ENCODE peak calls at places on chromosomes 6 and 20, in six cellular contexts. V is GM23338, Q is GM23248, L is neural progenitor cell, W is HCT116, Z is PC-3. G is an unnamed sample.

GRCh38 chr6:163897669-163898068 is 483.2 kb downstream of the QKI start:
- DNase-seq in V (no peak), Z (no peak), L (no peak), W (no peak), Q (no peak), G (no peak)

GRCh38 chr6:169988769-169989550 is 237.5 kb downstream of the ERMARD start:
- DNase-seq in W (no peak), Z (no peak), V (no peak), L (no peak), Q (no peak), G (no peak)

GRCh38 chr6:26032387-26033131 is 54.7 kb upstream of the HFE start:
- DNase-seq in V (peak; percentile 50), Q (peak; percentile 56), Z (peak; percentile 52), W (no peak), L (peak; percentile 57), G (peak; percentile 40)

GRCh38 chr6:100617633-100618348 is 153.1 kb upstream of the SIM1 start:
- DNase-seq in W (no peak), Z (peak; percentile 73), Q (peak; percentile 41), L (no peak), V (no peak), G (no peak)

GRCh38 chr20:62358728-62359490 is 8.2 kb downstream of the LAMA5 start:
- DNase-seq in W (no peak), L (peak; percentile 46), Q (no peak), V (no peak), Z (no peak), G (peak; percentile 67)

GRCh38 chr20:61529354-61529753 is 277.3 kb downstream of the CDH4 start:
- DNase-seq in Q (no peak), Z (no peak), V (no peak), W (no peak), L (no peak), G (no peak)

GRCh38 chr20:52624270-52624669 is 347.9 kb upstream of the TSHZ2 start:
- DNase-seq in Z (no peak), V (no peak), W (no peak), Q (no peak), L (peak; percentile 54), G (no peak)

GRCh38 chr6:141244366-141244765 is 888.4 kb upstream of the GJE1 start:
- DNase-seq in L (no peak), W (no peak), V (no peak), Z (peak; percentile 2), Q (no peak), G (no peak)

GRCh38 chr6:161189891-161190290 is 84.0 kb downstream of the AGPAT4 start:
- DNase-seq in Q (peak; percentile 27), W (no peak), L (no peak), Z (no peak), V (no peak), G (no peak)

GRCh38 chr6:99013145-99013544 is 65.4 kb upstream of the FBXL4 start:
- DNase-seq in L (no peak), W (no peak), Z (peak; percentile 70), V (no peak), Q (peak; percentile 93), G (peak; percentile 34)

GRCh38 chr20:57481281-57481711 is 43.6 kb downstream of the CTCFL start:
- DNase-seq in V (no peak), L (no peak), Q (no peak), W (no peak), Z (no peak), G (no peak)

GRCh38 chr6:119161450-119161849 is 83.0 kb upstream of the FAM184A start:
- DNase-seq in L (no peak), Q (no peak), V (no peak), W (no peak), Z (no peak), G (no peak)

GRCh38 chr6:17808609-17809008 is 101.9 kb upstream of the NUP153 start:
- DNase-seq in V (no peak), W (no peak), Q (no peak), L (no peak), Z (peak; percentile 50), G (no peak)

GRCh38 chr20:19757487-19757972 is 528 bp upstream of the RIN2 start:
- DNase-seq in Q (peak; percentile 89), W (no peak), Z (peak; percentile 71), L (peak; percentile 86), V (peak; percentile 79), G (peak; percentile 83)

GRCh38 chr6:47134476-47135189 is 92.5 kb upstream of the ADGRF1 start:
- DNase-seq in V (no peak), Q (peak; percentile 60), W (peak; percentile 88), L (no peak), Z (peak; percentile 99), G (peak; percentile 68)

GRCh38 chr6:157464653-157465535 is 83.9 kb downstream of the ZDHHC14 start:
- DNase-seq in W (no peak), L (peak; percentile 36), V (peak; percentile 28), Q (peak; percentile 29), Z (no peak), G (no peak)

GRCh38 chr20:56974499-56975250 is 291.8 kb downstream of the BMP7 start:
- DNase-seq in L (peak; percentile 91), Z (peak; percentile 92), Q (peak; percentile 79), W (peak; percentile 47), V (peak; percentile 90), G (peak; percentile 78)

GRCh38 chr6:68635706-68636513 is 828 bp downstream of the ADGRB3 start:
- DNase-seq in W (no peak), L (peak; percentile 57), V (peak; percentile 57), Z (no peak), Q (peak; percentile 30), G (peak; percentile 37)

GRCh38 chr6:68339488-68339887 is 295.6 kb upstream of the ADGRB3 start:
- DNase-seq in W (no peak), Z (no peak), L (no peak), V (no peak), Q (no peak), G (no peak)

GRCh38 chr20:45154183-45154582 is 20.5 kb upstream of the PI3 start:
- DNase-seq in W (no peak), Q (peak; percentile 6), Z (no peak), L (no peak), V (peak; percentile 8), G (no peak)

GRCh38 chr6:3208096-3208774 is 19.2 kb downstream of the TUBB2B start:
- DNase-seq in Q (peak; percentile 98), Z (no peak), W (no peak), V (peak; percentile 17), L (no peak), G (peak; percentile 35)

GRCh38 chr6:22024004-22024403 is 272.8 kb downstream of the PRL start:
- DNase-seq in Z (no peak), W (no peak), V (no peak), Q (no peak), L (no peak), G (no peak)

GRCh38 chr6:161215876-161216615 is 57.8 kb downstream of the AGPAT4 start:
- DNase-seq in V (no peak), W (no peak), Q (no peak), Z (no peak), L (no peak), G (no peak)

DNA sequence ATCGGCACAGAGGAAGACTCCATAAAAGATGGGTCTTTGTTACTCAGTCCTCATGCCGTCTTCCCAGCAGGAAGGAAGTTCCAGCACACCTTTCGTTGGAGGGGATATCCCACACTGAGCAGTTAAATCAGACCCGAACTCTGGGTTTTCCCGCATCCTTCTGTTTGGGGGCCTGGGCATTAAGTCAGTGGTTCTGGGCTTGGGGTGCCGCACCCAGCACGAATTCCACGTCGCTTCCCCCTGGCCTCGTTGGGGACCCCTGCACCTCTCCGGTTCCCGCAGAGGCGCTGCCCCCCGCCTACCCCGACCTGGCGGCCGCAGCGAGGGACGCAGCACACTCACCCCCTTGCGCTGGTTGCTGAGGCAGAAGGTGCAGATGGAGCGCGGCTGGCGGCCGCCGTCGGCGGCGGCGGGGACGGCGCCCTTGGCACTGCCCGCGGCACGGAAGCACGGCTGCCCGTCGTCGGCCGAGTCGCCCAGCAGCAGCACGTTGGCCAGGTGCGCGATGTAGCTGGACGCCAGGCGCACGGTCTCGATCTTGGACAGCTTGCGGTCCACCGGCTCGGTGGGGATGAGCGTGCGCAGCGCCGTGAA is 641 bp downstream of the TCF15 start:
- DNase-seq in W (no peak), L (no peak), V (peak; percentile 46), Z (no peak), Q (no peak), G (no peak)
- TF ChIP-seq EZH2 in W (no peak), L (peak; percentile 94), V (no peak), Z (no peak), Q (peak; percentile 36), G (peak; percentile 92)

DNA sequence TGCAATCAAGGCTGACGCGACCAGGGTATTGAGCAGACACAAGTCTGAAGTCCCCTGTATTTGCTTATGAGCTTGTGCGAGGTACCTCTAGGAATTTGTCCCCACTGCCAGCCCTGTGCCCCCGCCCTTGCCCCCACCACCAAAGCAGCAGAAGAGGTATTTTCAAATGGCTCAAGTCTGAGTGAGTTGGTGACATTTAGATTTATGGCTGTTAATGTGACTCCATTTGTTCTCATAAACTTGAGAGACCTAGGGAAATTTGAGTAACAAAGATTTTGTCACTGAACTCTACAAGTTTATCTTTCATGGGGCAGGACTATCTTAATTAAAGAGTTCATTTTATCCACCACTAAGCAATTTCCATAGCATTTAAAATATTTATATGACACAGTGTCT is 108.5 kb downstream of the PRND start:
- DNase-seq in Z (no peak), L (no peak), Q (no peak), V (no peak), W (no peak), G (no peak)
- TF ChIP-seq EZH2phosphoT487 in Z (no peak), L (no peak), Q (no peak), V (no peak), W (no peak), G (no peak)

GRCh38 chr6:30819287-30819917 is 64.9 kb upstream of the DDR1 start:
- DNase-seq in V (no peak), L (no peak), Q (peak; percentile 87), Z (peak; percentile 51), W (no peak), G (no peak)
- H3K27ac ChIP-seq in V (no peak overlapping the region), L (no peak overlapping the region), Q (peak overlapping the region; percentile 96), Z (peak overlapping the region; percentile 89), W (peak overlapping the region; percentile 97), G (peak overlapping the region; percentile 78)

GRCh38 chr20:46211331-46211722 is 93.2 kb downstream of the CD40 start:
- DNase-seq in V (no peak), Z (no peak), Q (no peak), L (no peak), W (no peak), G (no peak)

GRCh38 chr20:46207783-46208182 is 89.7 kb downstream of the CD40 start:
- DNase-seq in Q (no peak), Z (no peak), V (no peak), L (no peak), W (no peak), G (no peak)

GRCh38 chr20:46210672-46211330 is 92.7 kb downstream of the CD40 start:
- DNase-seq in W (no peak), Z (no peak), V (no peak), Q (no peak), L (peak; percentile 66), G (no peak)

GRCh38 chr20:46212252-46212651 is 94.1 kb downstream of the CD40 start:
- DNase-seq in L (no peak), Z (no peak), W (no peak), Q (no peak), V (no peak), G (no peak)

GRCh38 chr20:46209930-46210671 is 92.0 kb downstream of the CD40 start:
- DNase-seq in Q (no peak), W (no peak), V (no peak), Z (no peak), L (no peak), G (no peak)
- TF ChIP-seq EZH2 in Q (no peak), W (no peak), V (no peak), Z (no peak), L (no peak), G (no peak)

G was measured in hepatocyte.